ENCODE peak calls at places on chromosomes 5 and 9, in six cellular contexts. Y is aorta; U is stimulated activated CD8-positive, alpha-beta memory T cell treated with anti-CD3 and anti-CD28 coated beads, Interleukin-4, amount 100 ng/mL, for 24 hours; M is NCI-H1092 treated with DMSO at 0.1 percent for 48 hours; S is T-helper 9 cell; E is colonic mucosa. A is an unnamed sample.

GRCh38 chr9:135521608-135522095 is 412 bp downstream of the LCN1 start:
- DNase-seq in Y (peak; percentile 53), U (no peak), M (no peak), S (no peak), E (no peak), A (no peak)

GRCh38 chr5:131932235-131932634 is 13.2 kb downstream of the MEIKIN start:
- DNase-seq in S (no peak), M (no peak), U (no peak), Y (no peak), E (no peak), A (no peak)

GRCh38 chr5:3517331-3517730 is 78.3 kb upstream of the IRX1 start:
- DNase-seq in U (no peak), M (no peak), E (no peak), Y (no peak), S (no peak), A (no peak)

GRCh38 chr5:146751781-146752401 is 126.7 kb downstream of the PPP2R2B start:
- DNase-seq in M (no peak), S (peak; percentile 34), Y (no peak), U (peak; percentile 43), E (no peak), A (peak; percentile 65)

GRCh38 chr9:99778308-99778707 is 43.4 kb upstream of the NR4A3 start:
- DNase-seq in U (no peak), M (no peak), S (no peak), E (no peak), Y (no peak), A (no peak)

GRCh38 chr5:167899490-167899889 is 392.0 kb upstream of the WWC1 start:
- DNase-seq in Y (no peak), E (no peak), M (no peak), U (no peak), S (no peak), A (no peak)

GRCh38 chr5:176768174-176768970 is 42.0 kb upstream of the UNC5A start:
- DNase-seq in E (peak; percentile 9), Y (peak; percentile 52), S (no peak), U (no peak), M (no peak), A (no peak)

GRCh38 chr5:127871448-127872153 is 168.4 kb downstream of the CCDC192 start:
- DNase-seq in E (no peak), S (no peak), U (no peak), Y (no peak), M (no peak), A (no peak)

GRCh38 chr9:36092509-36093215 is 43.9 kb upstream of the GLIPR2 start:
- DNase-seq in S (no peak), E (peak; percentile 25), M (no peak), U (peak; percentile 1), Y (no peak), A (no peak)

GRCh38 chr5:13859285-13859684 is 85.2 kb downstream of the DNAH5 start:
- DNase-seq in Y (no peak), S (no peak), M (no peak), E (no peak), U (no peak), A (no peak)

GRCh38 chr5:15183520-15183919 is 311.9 kb upstream of the ANKH start:
- DNase-seq in M (no peak), Y (no peak), E (no peak), U (no peak), S (no peak), A (no peak)

GRCh38 chr5:62779010-62779422 is 200.4 kb downstream of the LRRC70 start:
- DNase-seq in U (no peak), E (peak; percentile 20), S (no peak), Y (no peak), M (peak; percentile 42), A (no peak)

GRCh38 chr5:14357861-14358260 is 214.7 kb downstream of the TRIO start:
- DNase-seq in M (no peak), U (no peak), Y (no peak), S (no peak), E (no peak), A (no peak)

GRCh38 chr9:69176446-69177135 is 2.5 kb downstream of the TJP2 start:
- DNase-seq in S (no peak), Y (no peak), U (no peak), E (no peak), M (no peak), A (no peak)

GRCh38 chr5:11483630-11484029 is 420.6 kb downstream of the CTNND2 start:
- DNase-seq in M (no peak), Y (no peak), E (no peak), U (no peak), S (no peak), A (no peak)

GRCh38 chr5:39381376-39381775 is 17.1 kb upstream of the C9 start:
- DNase-seq in M (no peak), E (no peak), S (no peak), Y (no peak), U (no peak), A (no peak)

GRCh38 chr9:93620881-93621820 is 44.8 kb downstream of the PHF2 start:
- DNase-seq in M (peak; percentile 63), Y (no peak), U (no peak), S (no peak), E (peak; percentile 15), A (no peak)

GRCh38 chr5:59380350-59380951 is 513.1 kb downstream of the PDE4D start:
- DNase-seq in Y (no peak), E (no peak), S (no peak), M (peak; percentile 66), U (no peak), A (no peak)

GRCh38 chr9:127919253-127919815 is 2.5 kb upstream of the ST6GALNAC4 start:
- DNase-seq in U (no peak), E (peak; percentile 88), Y (peak; percentile 97), M (no peak), S (no peak), A (no peak)